ENCODE peak calls at places on chromosomes 12 and 14, in nine cellular contexts. V, Z, E, H, K, P, N, O and W are unnamed samples.

GRCh38 chr14:99273025-99273723 is 1.2 kb upstream of the BCL11B start:
- DNase-seq in V (no peak), Z (no peak), E (peak), H (peak), K (no peak), P (peak), N (peak), O (no peak), W (no peak)

GRCh38 chr12:106739318-106739717 is 35.2 kb upstream of the RIC8B start:
- DNase-seq in V (no peak), Z (no peak), E (no peak), H (no peak), K (no peak), P (no peak), N (no peak), O (no peak), W (no peak)

GRCh38 chr12:124165695-124166094 is 129.2 kb upstream of the RFLNA start:
- DNase-seq in V (no peak), Z (no peak), E (no peak), H (peak), K (no peak), P (no peak), N (no peak), O (no peak), W (no peak)

GRCh38 chr12:119710941-119711551 is 43.1 kb downstream of the PRKAB1 start:
- DNase-seq in V (no peak), Z (no peak), E (no peak), H (peak), K (no peak), P (no peak), N (no peak), O (no peak), W (no peak)

GRCh38 chr14:64502476-64503183 is 1.0 kb downstream of the ZBTB25 start:
- DNase-seq in V (no peak), Z (no peak), E (no peak), H (peak), K (no peak), P (no peak), N (peak), O (peak), W (no peak)

GRCh38 chr14:83734431-83734830 is 1795.5 kb upstream of the FLRT2 start:
- DNase-seq in V (no peak), Z (no peak), E (no peak), H (no peak), K (no peak), P (no peak), N (no peak), O (no peak), W (no peak)

GRCh38 chr12:48999371-49000131 is at the start of gene DDN:
- DNase-seq in V (peak), Z (no peak), E (peak), H (peak), K (no peak), P (no peak), N (no peak), O (peak), W (no peak)

GRCh38 chr14:22220427-22220826 is 368.6 kb downstream of the DAD1 start:
- DNase-seq in V (no peak), Z (no peak), E (no peak), H (peak), K (no peak), P (no peak), N (no peak), O (no peak), W (no peak)

GRCh38 chr12:60168441-60168840 is 572.6 kb downstream of the SLC16A7 start:
- DNase-seq in V (no peak), Z (no peak), E (no peak), H (peak), K (no peak), P (no peak), N (no peak), O (no peak), W (no peak)

GRCh38 chr14:38839743-38840375 is 263.2 kb downstream of the SEC23A start:
- DNase-seq in V (no peak), Z (no peak), E (no peak), H (peak), K (no peak), P (no peak), N (no peak), O (no peak), W (no peak)

GRCh38 chr12:120445911-120446909 is at the start of the genes GATC and TRIAP1:
- DNase-seq in V (peak), Z (peak), E (peak), H (peak), K (peak), P (peak), N (peak), O (peak), W (no peak)

GRCh38 chr12:24424889-24425600 is 475.6 kb upstream of the SOX5 start:
- DNase-seq in V (no peak), Z (no peak), E (no peak), H (no peak), K (no peak), P (no peak), N (no peak), O (no peak), W (no peak)

GRCh38 chr14:90561031-90561430 is 164.2 kb downstream of the CALM1 start:
- DNase-seq in V (no peak), Z (no peak), E (no peak), H (no peak), K (no peak), P (no peak), N (no peak), O (no peak), W (no peak)

GRCh38 chr12:66119870-66120241 is 10.7 kb downstream of the LLPH start:
- DNase-seq in V (no peak), Z (no peak), E (no peak), H (no peak), K (no peak), P (no peak), N (no peak), O (no peak), W (no peak)

GRCh38 chr12:113087193-113087592 is 30.7 kb downstream of the DTX1 start:
- DNase-seq in V (no peak), Z (no peak), E (no peak), H (no peak), K (no peak), P (no peak), N (no peak), O (no peak), W (no peak)

GRCh38 chr14:77039285-77040058 is 11.0 kb upstream of the IRF2BPL start:
- DNase-seq in V (no peak), Z (no peak), E (no peak), H (no peak), K (no peak), P (no peak), N (peak), O (no peak), W (no peak)

GRCh38 chr12:39112064-39112463 is 206.7 kb upstream of the CPNE8 start:
- DNase-seq in V (no peak), Z (no peak), E (no peak), H (no peak), K (no peak), P (no peak), N (no peak), O (no peak), W (no peak)

GRCh38 chr12:105803292-105803691 is 335.5 kb downstream of the NUAK1 start:
- DNase-seq in V (no peak), Z (no peak), E (no peak), H (peak), K (no peak), P (no peak), N (no peak), O (no peak), W (no peak)

GRCh38 chr12:3315201-3315661 is 175.8 kb upstream of the PRMT8 start:
- DNase-seq in V (no peak), Z (no peak), E (no peak), H (peak), K (no peak), P (no peak), N (peak), O (peak), W (no peak)

GRCh38 chr14:74984241-74985027 is 18.3 kb upstream of the EIF2B2 start:
- DNase-seq in V (no peak), Z (no peak), E (no peak), H (no peak), K (no peak), P (no peak), N (no peak), O (no peak), W (no peak)

GRCh38 chr12:48901278-48901677 is 24.0 kb downstream of the FKBP11 start:
- DNase-seq in V (peak), Z (no peak), E (no peak), H (peak), K (no peak), P (no peak), N (no peak), O (no peak), W (no peak)